ENCODE peak calls at places on chromosome 7, in five cellular contexts. Q, X, F, T and R are unnamed samples.

GRCh38 chr7:76002139-76002538 is 7.7 kb upstream of the TMEM120A start:
- DNase-seq in Q (no peak), X (no peak), F (no peak), T (no peak), R (no peak)

GRCh38 chr7:87414400-87415188 is 60.9 kb downstream of the ABCB4 start:
- DNase-seq in Q (no peak), X (no peak), F (no peak), T (no peak), R (no peak)

GRCh38 chr7:152594801-152595200 is 81.1 kb downstream of the XRCC2 start:
- DNase-seq in Q (no peak), X (no peak), F (no peak), T (no peak), R (peak)

GRCh38 chr7:20350518-20350951 is 19.8 kb downstream of the ITGB8 start:
- DNase-seq in Q (peak), X (peak), F (peak), T (no peak), R (no peak)

GRCh38 chr7:81937091-81937490 is 167.2 kb upstream of the HGF start:
- DNase-seq in Q (no peak), X (no peak), F (no peak), T (no peak), R (no peak)

GRCh38 chr7:132458685-132459084 is 117.6 kb downstream of the PLXNA4 start:
- DNase-seq in Q (no peak), X (no peak), F (no peak), T (no peak), R (no peak)

GRCh38 chr7:87369216-87369615 is 23.8 kb downstream of the CROT start:
- DNase-seq in Q (no peak), X (no peak), F (no peak), T (no peak), R (no peak)

GRCh38 chr7:69373171-69374035 is 224.9 kb upstream of the AUTS2 start:
- DNase-seq in Q (no peak), X (no peak), F (no peak), T (peak), R (no peak)

GRCh38 chr7:50369408-50370026 is 65.0 kb downstream of the IKZF1 start:
- DNase-seq in Q (no peak), X (peak), F (peak), T (peak), R (no peak)

GRCh38 chr7:155316427-155317113 is 18.9 kb downstream of the INSIG1 start:
- DNase-seq in Q (no peak), X (no peak), F (no peak), T (no peak), R (no peak)

DNA sequence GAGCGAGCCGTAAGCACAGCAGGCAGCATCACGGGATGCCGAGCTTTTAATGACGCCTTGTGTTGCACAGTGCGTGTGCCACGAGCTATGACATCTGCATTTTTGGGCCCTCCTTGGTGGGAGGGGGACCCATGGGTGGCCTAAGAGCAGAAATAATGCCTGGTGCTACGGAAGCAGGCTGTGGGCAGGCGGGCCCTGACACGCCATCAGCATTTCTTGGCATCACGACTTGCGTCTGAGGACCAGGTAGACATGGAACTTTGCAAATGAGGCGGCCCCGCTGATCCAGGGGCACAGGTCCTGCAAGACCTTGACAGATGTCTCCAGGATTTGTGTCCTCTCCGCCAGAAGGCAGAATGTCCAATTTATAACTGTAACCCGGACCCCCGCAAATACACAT is 117.8 kb upstream of the RNF32 start:
- DNase-seq in Q (no peak), X (no peak), F (no peak), T (no peak), R (no peak)
- TF ChIP-seq POLR2AphosphoS5 in Q (no peak), X (no peak), F (no peak), T (no peak), R (no peak)

GRCh38 chr7:98211221-98211675 is at the start of gene BHLHA15:
- DNase-seq in Q (peak), X (peak), F (peak), T (no peak), R (peak)
- H3K4me3 ChIP-seq in Q (peak), X (peak), F (peak), T (no peak), R (peak)

GRCh38 chr7:21971780-21972396 is 26.2 kb upstream of the CDCA7L start:
- DNase-seq in Q (no peak), X (no peak), F (no peak), T (no peak), R (no peak)
- TF ChIP-seq POLR2AphosphoS5 in Q (no peak), X (no peak), F (no peak), T (no peak), R (no peak)

GRCh38 chr7:99253369-99253768 is 19.3 kb upstream of the MYH16 start:
- DNase-seq in Q (no peak), X (no peak), F (no peak), T (no peak), R (no peak)

GRCh38 chr7:99257675-99258074 is 15.0 kb upstream of the MYH16 start:
- DNase-seq in Q (no peak), X (no peak), F (no peak), T (no peak), R (no peak)

GRCh38 chr7:99254390-99254789 is 18.2 kb upstream of the MYH16 start:
- DNase-seq in Q (no peak), X (no peak), F (no peak), T (no peak), R (no peak)

GRCh38 chr7:99257065-99257464 is 15.6 kb upstream of the MYH16 start:
- DNase-seq in Q (no peak), X (no peak), F (no peak), T (no peak), R (no peak)

GRCh38 chr7:99255463-99255862 is 17.2 kb upstream of the MYH16 start:
- DNase-seq in Q (no peak), X (no peak), F (no peak), T (peak), R (no peak)
- H3K4me3 ChIP-seq in Q (no peak), X (no peak), F (no peak), T (no peak), R (no peak)

GRCh38 chr7:37643876-37644275 is 39.7 kb upstream of the GPR141 start:
- DNase-seq in Q (no peak), X (peak), F (no peak), T (no peak), R (no peak)
- TF ChIP-seq POLR2AphosphoS5 in Q (no peak), X (no peak), F (no peak), T (no peak), R (no peak)

GRCh38 chr7:47636693-47637175 is 54.8 kb upstream of the TNS3 start:
- DNase-seq in Q (no peak), X (no peak), F (peak), T (no peak), R (no peak)
- H3K4me3 ChIP-seq in Q (no peak), X (no peak), F (no peak), T (no peak), R (no peak)

GRCh38 chr7:36048141-36048901 is 104.7 kb upstream of the EEPD1 start:
- DNase-seq in Q (peak), X (no peak), F (peak), T (no peak), R (no peak)
- TF ChIP-seq POLR2AphosphoS5 in Q (peak), X (no peak), F (peak), T (no peak), R (no peak)

GRCh38 chr7:6497994-6498393 is 50.2 kb upstream of the DAGLB start:
- DNase-seq in Q (no peak), X (no peak), F (no peak), T (no peak), R (no peak)

GRCh38 chr7:6500691-6501090 is 50.6 kb downstream of the GRID2IP start:
- DNase-seq in Q (no peak), X (no peak), F (no peak), T (no peak), R (no peak)

GRCh38 chr7:6496842-6497636 is 49.3 kb upstream of the DAGLB start:
- DNase-seq in Q (no peak), X (no peak), F (peak), T (no peak), R (no peak)

GRCh38 chr7:6495597-6496262 is 48.0 kb upstream of the DAGLB start:
- DNase-seq in Q (no peak), X (no peak), F (peak), T (no peak), R (no peak)

GRCh38 chr7:6497637-6497905 is 49.8 kb upstream of the DAGLB start:
- DNase-seq in Q (no peak), X (no peak), F (peak), T (no peak), R (no peak)
- H3K4me3 ChIP-seq in Q (no peak), X (no peak), F (no peak), T (no peak), R (no peak)